ENCODE peak calls at places on chromosome 11, in eight cellular contexts. C, W, P, V, U, D, Q and B are unnamed samples.
A peak's percentile ranks its signal among the peaks of the same experiment; 100 is the strongest.

GRCh38 chr11:32400196-32400595 is 35.1 kb downstream of the WT1 start:
- DNase-seq in C (no peak), W (peak; percentile 10), P (no peak), V (no peak), U (no peak), D (no peak), Q (peak; percentile 72), B (no peak)

GRCh38 chr11:35717043-35717442 is 54.5 kb downstream of the TRIM44 start:
- DNase-seq in C (no peak), W (no peak), P (no peak), V (no peak), U (peak; percentile 24), D (no peak), Q (peak; percentile 38), B (no peak)

GRCh38 chr11:129089279-129089678 is 102.8 kb downstream of the ARHGAP32 start:
- DNase-seq in C (no peak), W (no peak), P (no peak), V (no peak), U (no peak), D (no peak), Q (no peak), B (no peak)

GRCh38 chr11:112321521-112322172 is 61.0 kb upstream of the PLET1 start:
- DNase-seq in C (no peak), W (peak; percentile 89), P (no peak), V (no peak), U (no peak), D (no peak), Q (peak; percentile 57), B (no peak)

GRCh38 chr11:83827940-83828554 is 541.9 kb upstream of the CCDC90B start:
- DNase-seq in C (no peak), W (peak; percentile 52), P (peak; percentile 28), V (no peak), U (no peak), D (no peak), Q (peak; percentile 54), B (peak; percentile 15)

GRCh38 chr11:10418259-10418949 is 36.7 kb upstream of the AMPD3 start:
- DNase-seq in C (no peak), W (peak; percentile 27), P (no peak), V (no peak), U (no peak), D (no peak), Q (no peak), B (no peak)

GRCh38 chr11:95345651-95346050 is 114.6 kb upstream of the SESN3 start:
- DNase-seq in C (no peak), W (no peak), P (no peak), V (no peak), U (no peak), D (no peak), Q (no peak), B (no peak)

GRCh38 chr11:2795491-2795991 is 90.0 kb downstream of the CDKN1C start:
- DNase-seq in C (no peak), W (no peak), P (no peak), V (peak; percentile 27), U (peak; percentile 9), D (peak; percentile 64), Q (no peak), B (no peak)

GRCh38 chr11:1118755-1119275 is 38.9 kb upstream of the MUC5AC start:
- DNase-seq in C (no peak), W (no peak), P (no peak), V (no peak), U (no peak), D (no peak), Q (no peak), B (no peak)

GRCh38 chr11:126992065-126992803 is 8.3 kb downstream of the KIRREL3 start:
- DNase-seq in C (no peak), W (peak; percentile 98), P (no peak), V (no peak), U (no peak), D (no peak), Q (no peak), B (no peak)

GRCh38 chr11:11157201-11157600 is 195.8 kb downstream of the CSNK2A3 start:
- DNase-seq in C (peak; percentile 55), W (peak; percentile 8), P (no peak), V (no peak), U (peak; percentile 60), D (no peak), Q (peak; percentile 68), B (peak; percentile 30)

GRCh38 chr11:1597981-1598380 is at the start of gene KRTAP5-2:
- DNase-seq in C (no peak), W (no peak), P (no peak), V (no peak), U (no peak), D (peak; percentile 48), Q (no peak), B (no peak)

GRCh38 chr11:131925829-131926228 is 555.4 kb downstream of the NTM start:
- DNase-seq in C (no peak), W (peak; percentile 18), P (no peak), V (no peak), U (no peak), D (no peak), Q (no peak), B (no peak)

GRCh38 chr11:95700471-95700817 is 89.1 kb downstream of the FAM76B start:
- DNase-seq in C (no peak), W (no peak), P (no peak), V (no peak), U (no peak), D (no peak), Q (no peak), B (no peak)

GRCh38 chr11:41486436-41486835 is 27.0 kb upstream of the LRRC4C start:
- DNase-seq in C (no peak), W (no peak), P (no peak), V (no peak), U (no peak), D (no peak), Q (no peak), B (no peak)

GRCh38 chr11:73577496-73577917 is 20.4 kb downstream of the FAM168A start:
- DNase-seq in C (no peak), W (peak; percentile 78), P (no peak), V (no peak), U (no peak), D (no peak), Q (no peak), B (peak; percentile 71)

GRCh38 chr11:122758361-122758760 is 79.9 kb upstream of the CRTAM start:
- DNase-seq in C (no peak), W (no peak), P (no peak), V (no peak), U (no peak), D (no peak), Q (no peak), B (no peak)

GRCh38 chr11:4891996-4892640 is 10.4 kb downstream of the OR51T1 start:
- DNase-seq in C (no peak), W (peak; percentile 93), P (peak; percentile 82), V (no peak), U (no peak), D (no peak), Q (no peak), B (no peak)

DNA sequence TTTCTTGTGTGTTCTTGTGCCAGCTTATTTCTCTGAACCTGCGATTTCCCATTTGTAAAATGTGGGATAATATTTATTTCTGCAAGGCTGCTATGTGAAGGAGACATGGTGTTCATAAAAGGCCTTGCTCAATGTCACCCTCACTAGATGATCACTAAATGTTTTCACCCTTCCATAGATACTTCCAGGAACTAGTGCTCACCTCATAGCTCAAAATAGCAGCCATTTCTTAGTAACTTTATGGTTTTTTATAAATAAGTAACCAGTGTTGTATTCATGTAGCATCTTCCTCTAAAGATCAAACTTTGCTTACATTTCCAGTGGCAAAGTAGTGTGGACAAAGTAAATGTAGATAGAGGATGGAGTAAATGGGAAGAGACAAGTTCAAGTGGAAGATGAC is 23.8 kb downstream of the SYTL2 start:
- DNase-seq in C (no peak), W (no peak), P (no peak), V (no peak), U (no peak), D (no peak), Q (no peak), B (no peak)
- TF ChIP-seq CTCF in C (no peak), W (no peak), P (no peak), V (no peak), U (no peak), D (no peak), Q (no peak), B (no peak)

GRCh38 chr11:92149996-92150395 is 74.6 kb upstream of the FAT3 start:
- DNase-seq in C (no peak), W (peak; percentile 1), P (no peak), V (no peak), U (no peak), D (no peak), Q (no peak), B (no peak)

GRCh38 chr11:92153542-92153941 is 71.1 kb upstream of the FAT3 start:
- DNase-seq in C (no peak), W (no peak), P (no peak), V (no peak), U (no peak), D (no peak), Q (no peak), B (no peak)

GRCh38 chr11:92154611-92155010 is 70.0 kb upstream of the FAT3 start:
- DNase-seq in C (no peak), W (no peak), P (no peak), V (no peak), U (no peak), D (no peak), Q (no peak), B (no peak)

DNA sequence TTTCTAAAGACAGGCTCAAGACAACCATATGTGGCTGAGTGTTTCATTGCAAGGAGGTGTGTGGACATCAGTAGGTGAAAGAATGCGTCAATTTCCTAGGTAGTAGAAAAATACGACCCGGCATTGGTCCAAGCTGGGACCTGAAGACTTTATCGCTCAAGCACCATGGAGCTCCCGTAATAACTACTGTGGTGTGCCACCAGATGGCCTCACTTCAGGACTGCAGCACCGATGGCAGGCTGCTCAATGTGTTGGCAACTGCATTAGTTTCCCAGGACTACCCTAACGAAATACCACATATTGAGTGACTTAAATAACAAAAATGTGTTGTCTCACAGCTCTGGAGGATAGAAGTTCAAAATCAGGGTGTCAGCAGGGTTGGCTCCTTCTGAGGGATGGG is 72.4 kb upstream of the FAT3 start:
- DNase-seq in C (no peak), W (no peak), P (no peak), V (no peak), U (no peak), D (no peak), Q (peak; percentile 39), B (no peak)
- TF ChIP-seq CTCF in C (no peak), W (no peak), P (peak; percentile 38), V (no peak), U (no peak), D (no peak), Q (peak; percentile 34), B (no peak)

DNA sequence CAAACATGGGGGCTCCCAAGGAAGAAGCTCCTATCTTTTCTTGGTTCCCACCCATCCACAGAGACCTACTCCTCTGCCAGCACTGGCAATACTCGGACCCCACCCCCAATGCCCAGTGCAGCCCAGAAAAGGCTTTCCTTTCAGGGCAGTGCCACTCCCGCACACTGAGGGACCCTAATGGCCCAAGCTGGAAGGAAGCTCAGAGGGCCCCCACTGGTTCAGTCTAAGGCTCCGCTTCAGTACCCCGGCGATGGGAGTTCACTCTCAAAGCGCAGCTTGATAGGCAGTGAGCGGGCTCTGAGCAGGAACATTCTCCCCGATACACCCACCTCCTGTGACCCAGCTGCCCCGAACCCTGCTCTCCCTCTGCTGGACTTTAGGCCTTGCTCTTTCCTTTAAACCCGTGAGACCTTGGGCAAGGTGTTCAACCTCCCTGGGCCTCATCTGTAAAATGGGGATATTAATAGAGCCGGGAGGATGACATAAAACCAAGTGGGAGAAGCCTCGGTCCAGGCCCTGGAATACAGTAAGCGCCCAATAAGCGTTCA is 48.4 kb downstream of the CHRDL2 start:
- DNase-seq in C (no peak), W (no peak), P (no peak), V (no peak), U (no peak), D (peak; percentile 37), Q (no peak), B (no peak)
- TF ChIP-seq CTCF in C (no peak), W (no peak), P (no peak), V (no peak), U (no peak), D (no peak), Q (no peak), B (no peak)

GRCh38 chr11:124415356-124415923 is 9.2 kb downstream of the OR8B4 start:
- DNase-seq in C (no peak), W (peak; percentile 69), P (peak; percentile 12), V (no peak), U (no peak), D (no peak), Q (no peak), B (no peak)
- TF ChIP-seq CTCF in C (peak; percentile 78), W (peak; percentile 78), P (peak; percentile 78), V (peak; percentile 41), U (peak; percentile 69), D (peak; percentile 59), Q (peak; percentile 60), B (peak; percentile 15)